ENCODE peak calls at places on chromosomes 12 and 14, in five cellular contexts. J is tibial artery, G is fibroblast of gingiva, S is aorta, H is dermis microvascular lymphatic vessel endothelial cell. X is an unnamed sample.

GRCh38 chr12:51951843-51952722 is 584 bp downstream of the ACVR1B start:
- DNase-seq in G (no peak), J (peak), S (peak), H (peak), X (no peak)

GRCh38 chr12:60257063-60257462 is 661.2 kb downstream of the SLC16A7 start:
- DNase-seq in S (no peak), G (peak), H (peak), J (no peak), X (no peak)

GRCh38 chr12:3683670-3684069 is 69.2 kb downstream of the CRACR2A start:
- DNase-seq in S (no peak), J (no peak), H (peak), G (peak), X (no peak)

GRCh38 chr14:75147423-75148071 is 20.7 kb upstream of the NEK9 start:
- DNase-seq in S (peak), J (peak), G (peak), H (peak), X (peak)

GRCh38 chr14:94124582-94125377 is 4.6 kb downstream of the IFI27L2 start:
- DNase-seq in J (no peak), H (no peak), S (no peak), G (no peak), X (no peak)

GRCh38 chr12:25942709-25943108 is 15.8 kb upstream of the RASSF8 start:
- DNase-seq in S (no peak), G (peak), J (no peak), H (no peak), X (no peak)

GRCh38 chr12:110279976-110280783 is 867 bp upstream of the ATP2A2 start:
- DNase-seq in S (peak), J (peak), G (peak), H (peak), X (peak)

GRCh38 chr12:116773276-116773731 is 35.2 kb downstream of the RNFT2 start:
- DNase-seq in G (peak), S (no peak), H (peak), J (no peak), X (peak)

GRCh38 chr12:131102991-131103609 is 149.4 kb downstream of the ADGRD1 start:
- DNase-seq in H (no peak), J (peak), S (no peak), G (no peak), X (peak)

GRCh38 chr12:24948452-24948815 is 467 bp downstream of the BCAT1 start:
- DNase-seq in H (peak), J (no peak), G (peak), S (peak), X (peak)